ENCODE peak calls at places on chromosomes 16 and 17, in five cellular contexts. O is lung, M is mucosa of descending colon, B is fibroblast of the aortic adventitia, C is AG09309. P is an unnamed sample.
A peak's percentile ranks its signal among the peaks of the same experiment; 100 is the strongest.

GRCh38 chr17:16916557-16916920 is 55.4 kb downstream of the TNFRSF13B start:
- DNase-seq in M (no peak), C (no peak), O (no peak), B (no peak), P (peak; percentile 26)

GRCh38 chr16:29784157-29784556 is 6.1 kb downstream of the ZG16 start:
- DNase-seq in C (no peak), O (no peak), M (no peak), B (no peak), P (no peak)

GRCh38 chr17:77834170-77835115 is 124.1 kb upstream of the TNRC6C start:
- DNase-seq in C (peak; percentile 62), B (peak; percentile 80), M (peak; percentile 39), O (peak; percentile 52), P (no peak)

GRCh38 chr16:56630134-56630533 is 2.3 kb upstream of the MT1M start:
- DNase-seq in C (no peak), O (no peak), M (no peak), B (no peak), P (no peak)

GRCh38 chr16:23597003-23597756 is 1.1 kb upstream of the NDUFAB1 start:
- DNase-seq in O (no peak), M (peak; percentile 11), B (no peak), C (no peak), P (no peak)

GRCh38 chr16:47984669-47985068 is 171.1 kb downstream of the ABCC12 start:
- DNase-seq in M (no peak), O (no peak), B (no peak), C (no peak), P (no peak)

GRCh38 chr17:61128671-61129115 is 270.9 kb upstream of the TBX2 start:
- DNase-seq in O (no peak), M (no peak), C (peak; percentile 5), B (peak; percentile 15), P (no peak)

GRCh38 chr17:7836596-7837374 is 2.8 kb downstream of the KDM6B start:
- DNase-seq in C (no peak), O (peak; percentile 95), M (peak; percentile 99), B (peak; percentile 96), P (no peak)

GRCh38 chr17:15920758-15921239 is 24.1 kb upstream of the ADORA2B start:
- DNase-seq in M (no peak), C (peak; percentile 96), O (no peak), B (peak; percentile 98), P (no peak)

GRCh38 chr16:70661918-70662641 is 15.7 kb downstream of the IL34 start:
- DNase-seq in B (peak; percentile 19), M (no peak), C (no peak), O (no peak), P (no peak)

GRCh38 chr16:75261590-75262078 is 10.2 kb upstream of the BCAR1 start:
- DNase-seq in O (no peak), C (no peak), M (no peak), B (no peak), P (no peak)

GRCh38 chr16:2004795-2005517 is 4.7 kb downstream of the ZNF598 start:
- DNase-seq in B (no peak), M (no peak), O (no peak), C (no peak), P (no peak)

GRCh38 chr17:43832976-43833829 is at the start of gene MPP3:
- DNase-seq in C (no peak), B (peak; percentile 52), O (peak; percentile 38), M (peak; percentile 72), P (no peak)

GRCh38 chr17:76498886-76499667 is 2.1 kb downstream of the RHBDF2 start:
- DNase-seq in O (no peak), C (no peak), M (no peak), B (no peak), P (no peak)

GRCh38 chr16:51982715-51983680 is 563.9 kb downstream of the TOX3 start:
- DNase-seq in M (peak; percentile 48), C (peak; percentile 42), O (peak; percentile 53), B (peak; percentile 86), P (no peak)

GRCh38 chr17:30897311-30897710 is 8.7 kb downstream of the TEFM start:
- DNase-seq in C (no peak), B (no peak), O (no peak), M (no peak), P (no peak)

GRCh38 chr16:80807916-80808315 is 3.5 kb upstream of the CDYL2 start:
- DNase-seq in B (no peak), M (no peak), O (no peak), C (no peak), P (no peak)

GRCh38 chr16:1350691-1351090 is 987 bp downstream of the TSR3 start:
- DNase-seq in B (no peak), M (no peak), C (no peak), O (no peak), P (no peak)

GRCh38 chr16:2475413-2476344 is 752 bp downstream of the TBC1D24 start:
- DNase-seq in C (no peak), B (no peak), O (no peak), M (peak; percentile 35), P (no peak)

GRCh38 chr16:77223184-77223583 is 24.0 kb downstream of the SYCE1L start:
- DNase-seq in M (no peak), O (no peak), C (no peak), B (no peak), P (no peak)

GRCh38 chr17:27481327-27481726 is 25.1 kb downstream of the KSR1 start:
- DNase-seq in C (no peak), M (peak; percentile 24), B (no peak), O (no peak), P (no peak)

GRCh38 chr17:76388966-76389888 is 4.8 kb downstream of the SPHK1 start:
- DNase-seq in B (no peak), O (no peak), C (no peak), M (no peak), P (no peak)

GRCh38 chr17:47257651-47258339 is 4.2 kb downstream of the ITGB3 start:
- DNase-seq in M (no peak), O (no peak), B (peak; percentile 67), C (no peak), P (no peak)

GRCh38 chr17:60311186-60311585 is 80.7 kb downstream of the USP32 start:
- DNase-seq in C (no peak), B (no peak), M (no peak), O (no peak), P (no peak)

GRCh38 chr17:79221597-79221996 is 147.0 kb downstream of the ENGASE start:
- DNase-seq in C (no peak), M (no peak), B (no peak), O (no peak), P (no peak)

GRCh38 chr17:78133971-78134898 is 3.7 kb downstream of the TMC8 start:
- DNase-seq in B (no peak), O (peak; percentile 59), C (no peak), M (peak; percentile 83), P (peak; percentile 94)

GRCh38 chr17:37527249-37527851 is 37.7 kb downstream of the DUSP14 start:
- DNase-seq in O (no peak), B (peak; percentile 65), C (no peak), M (peak; percentile 32), P (no peak)

GRCh38 chr17:48747445-48748363 is 19.2 kb upstream of the HOXB13 start:
- DNase-seq in C (no peak), B (no peak), M (no peak), O (no peak), P (no peak)

GRCh38 chr17:51617876-51618455 is 357.6 kb downstream of the UTP18 start:
- DNase-seq in B (no peak), M (no peak), C (no peak), O (no peak), P (no peak)

GRCh38 chr17:9499041-9499440 is 76.6 kb downstream of the STX8 start:
- DNase-seq in C (no peak), M (no peak), O (no peak), B (no peak), P (no peak)

GRCh38 chr17:58303981-58304734 is 23.4 kb upstream of the MPO start:
- DNase-seq in C (no peak), O (peak; percentile 58), M (peak; percentile 39), B (peak; percentile 27), P (no peak)

DNA sequence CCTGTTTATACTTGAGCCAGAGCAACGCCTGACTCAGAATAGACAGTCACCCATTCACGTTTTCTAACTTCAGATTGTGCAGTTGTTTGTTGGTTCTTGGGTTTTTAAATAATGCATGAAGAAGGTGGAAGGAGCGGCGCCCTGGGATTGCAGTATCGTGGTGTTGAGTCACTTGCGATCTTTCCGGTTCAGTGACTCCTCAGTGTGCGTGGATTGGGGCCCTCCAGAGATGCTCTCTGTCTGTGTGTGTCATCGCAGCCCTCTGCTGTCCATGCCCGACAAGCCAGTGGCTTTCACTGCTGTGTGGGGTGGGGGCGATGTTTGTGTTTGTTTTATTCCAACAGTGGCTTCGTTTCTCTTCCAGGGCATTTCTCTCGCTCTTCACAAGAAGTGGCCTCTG is 134.0 kb downstream of the RPTOR start:
- DNase-seq in C (peak; percentile 47), M (no peak), O (no peak), B (peak; percentile 14), P (no peak)
- TF ChIP-seq CTCF in C (peak; percentile 42), M (no peak), O (no peak), B (no peak), P (peak; percentile 26)

GRCh38 chr17:50182783-50183438 is 17.1 kb downstream of the SGCA start:
- DNase-seq in O (no peak), C (no peak), B (peak; percentile 48), M (no peak), P (peak; percentile 74)

GRCh38 chr17:50181155-50181554 is 15.3 kb downstream of the SGCA start:
- DNase-seq in M (no peak), C (no peak), B (no peak), O (no peak), P (peak; percentile 92)

GRCh38 chr17:50180066-50180465 is 14.3 kb downstream of the SGCA start:
- DNase-seq in M (no peak), B (peak; percentile 24), O (no peak), C (no peak), P (peak; percentile 60)

GRCh38 chr17:50180593-50180992 is 14.8 kb downstream of the SGCA start:
- DNase-seq in O (no peak), B (peak; percentile 25), M (no peak), C (no peak), P (peak; percentile 79)

DNA sequence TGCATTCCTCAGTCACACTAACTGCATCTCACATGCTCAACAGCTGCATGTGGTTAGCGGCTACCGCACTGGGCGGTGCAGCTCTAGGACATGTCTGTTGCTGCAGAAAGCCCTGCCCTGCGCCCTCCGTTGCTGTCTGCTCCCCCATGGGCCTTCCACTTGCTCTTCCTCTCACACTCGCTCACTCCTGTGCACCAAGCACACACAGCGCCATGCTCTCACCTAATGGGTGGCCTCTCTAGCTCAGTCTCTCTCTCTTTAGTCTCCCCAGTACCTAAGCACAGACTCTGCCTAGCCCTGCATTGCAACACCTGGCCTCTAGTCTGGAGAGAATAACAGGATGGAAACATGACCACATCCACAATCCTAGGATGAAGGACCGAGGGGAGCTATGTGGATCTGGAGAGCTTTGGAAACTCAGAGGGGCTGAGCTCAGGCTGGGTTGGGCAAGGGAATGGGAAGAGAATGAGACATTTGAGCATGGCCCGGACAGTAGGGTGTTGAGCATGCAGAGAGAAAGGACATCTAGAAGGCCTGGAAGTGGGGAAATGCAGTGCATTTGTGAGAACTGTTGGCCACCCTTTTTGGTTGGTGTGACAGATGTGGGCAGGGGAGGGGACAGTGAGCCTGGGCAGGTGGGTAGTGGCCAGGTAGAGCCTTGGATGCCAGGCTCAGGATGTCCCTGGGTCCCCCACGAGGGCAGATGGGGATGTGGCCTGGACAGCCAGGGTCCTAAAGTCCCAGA is 16.0 kb downstream of the SGCA start:
- DNase-seq in O (no peak), M (no peak), C (no peak), B (peak; percentile 68), P (peak; percentile 95)
- TF ChIP-seq CTCF in O (no peak), M (no peak), C (peak; percentile 1), B (no peak), P (peak; percentile 28)

GRCh38 chr16:67183627-67184452 is at the start of gene MATCAP1:
- DNase-seq in B (peak; percentile 98), O (peak; percentile 96), C (peak; percentile 88), M (peak; percentile 95), P (peak; percentile 96)
- TF ChIP-seq CTCF in B (no peak), O (no peak), C (no peak), M (no peak), P (peak; percentile 21)

GRCh38 chr17:65531508-65532431 is 29.7 kb downstream of the AXIN2 start:
- DNase-seq in C (no peak), B (peak; percentile 96), M (peak; percentile 60), O (peak; percentile 63), P (no peak)
- TF ChIP-seq CTCF in C (peak; percentile 34), B (peak; percentile 58), M (no peak), O (no peak), P (peak; percentile 58)